ENCODE peak calls at places on chromosomes 3 and 15, in eight cellular contexts. One of them, this sample, is unnamed.

GRCh38 chr3:60053518-60054265 is 1003.9 kb upstream of the CFAP20DC start:
- DNase-seq in hepatocyte: no peak
- DNase-seq in tibial artery: no peak
- DNase-seq in B cell: no peak
- DNase-seq in Peyer's patch: no peak
- DNase-seq in SK-N-SH: no peak
- DNase-seq in glutamatergic neuron: no peak
- DNase-seq in endothelial cell of umbilical vein: no peak
- DNase-seq in this sample: peak

GRCh38 chr3:164818318-164818717 is 260.0 kb downstream of the SI start:
- DNase-seq in hepatocyte: no peak
- DNase-seq in tibial artery: no peak
- DNase-seq in B cell: no peak
- DNase-seq in Peyer's patch: no peak
- DNase-seq in SK-N-SH: no peak
- DNase-seq in glutamatergic neuron: no peak
- DNase-seq in endothelial cell of umbilical vein: no peak
- DNase-seq in this sample: no peak

GRCh38 chr3:122679467-122680291 is 960 bp upstream of the PARP14 start:
- DNase-seq in hepatocyte: peak
- DNase-seq in tibial artery: peak
- DNase-seq in B cell: peak
- DNase-seq in Peyer's patch: peak
- DNase-seq in SK-N-SH: no peak
- DNase-seq in glutamatergic neuron: no peak
- DNase-seq in endothelial cell of umbilical vein: peak
- DNase-seq in this sample: no peak

GRCh38 chr3:77328631-77329030 is 288.7 kb downstream of the ROBO2 start:
- DNase-seq in hepatocyte: no peak
- DNase-seq in tibial artery: no peak
- DNase-seq in B cell: no peak
- DNase-seq in Peyer's patch: no peak
- DNase-seq in SK-N-SH: no peak
- DNase-seq in glutamatergic neuron: no peak
- DNase-seq in endothelial cell of umbilical vein: no peak
- DNase-seq in this sample: no peak

GRCh38 chr3:146390006-146390772 is 79.2 kb downstream of the PLSCR2 start:
- DNase-seq in hepatocyte: no peak
- DNase-seq in tibial artery: no peak
- DNase-seq in B cell: no peak
- DNase-seq in Peyer's patch: no peak
- DNase-seq in SK-N-SH: no peak
- DNase-seq in glutamatergic neuron: no peak
- DNase-seq in endothelial cell of umbilical vein: peak
- DNase-seq in this sample: no peak

GRCh38 chr3:41630708-41631107 is 331.2 kb downstream of the ULK4 start:
- DNase-seq in hepatocyte: no peak
- DNase-seq in tibial artery: no peak
- DNase-seq in B cell: no peak
- DNase-seq in Peyer's patch: no peak
- DNase-seq in SK-N-SH: no peak
- DNase-seq in glutamatergic neuron: no peak
- DNase-seq in endothelial cell of umbilical vein: no peak
- DNase-seq in this sample: no peak

GRCh38 chr3:66366747-66367146 is 134.1 kb downstream of the LRIG1 start:
- DNase-seq in hepatocyte: no peak
- DNase-seq in tibial artery: no peak
- DNase-seq in B cell: no peak
- DNase-seq in Peyer's patch: no peak
- DNase-seq in SK-N-SH: no peak
- DNase-seq in glutamatergic neuron: no peak
- DNase-seq in endothelial cell of umbilical vein: no peak
- DNase-seq in this sample: no peak

GRCh38 chr3:9500108-9501050 is 53.2 kb downstream of the LHFPL4 start:
- DNase-seq in hepatocyte: peak
- DNase-seq in tibial artery: no peak
- DNase-seq in B cell: peak
- DNase-seq in Peyer's patch: peak
- DNase-seq in SK-N-SH: peak
- DNase-seq in glutamatergic neuron: peak
- DNase-seq in endothelial cell of umbilical vein: peak
- DNase-seq in this sample: peak

GRCh38 chr3:129505341-129505740 is 23.1 kb upstream of the RHO start:
- DNase-seq in hepatocyte: no peak
- DNase-seq in tibial artery: no peak
- DNase-seq in B cell: no peak
- DNase-seq in Peyer's patch: no peak
- DNase-seq in SK-N-SH: no peak
- DNase-seq in glutamatergic neuron: no peak
- DNase-seq in endothelial cell of umbilical vein: no peak
- DNase-seq in this sample: no peak

GRCh38 chr3:8097690-8098089 is 403.9 kb upstream of the LMCD1 start:
- DNase-seq in hepatocyte: no peak
- DNase-seq in tibial artery: no peak
- DNase-seq in B cell: no peak
- DNase-seq in Peyer's patch: no peak
- DNase-seq in SK-N-SH: no peak
- DNase-seq in glutamatergic neuron: no peak
- DNase-seq in endothelial cell of umbilical vein: no peak
- DNase-seq in this sample: no peak

GRCh38 chr3:188197388-188197847 is 43.5 kb downstream of the LPP start:
- DNase-seq in hepatocyte: no peak
- DNase-seq in tibial artery: no peak
- DNase-seq in B cell: peak
- DNase-seq in Peyer's patch: no peak
- DNase-seq in SK-N-SH: no peak
- DNase-seq in glutamatergic neuron: peak
- DNase-seq in endothelial cell of umbilical vein: peak
- DNase-seq in this sample: no peak

DNA sequence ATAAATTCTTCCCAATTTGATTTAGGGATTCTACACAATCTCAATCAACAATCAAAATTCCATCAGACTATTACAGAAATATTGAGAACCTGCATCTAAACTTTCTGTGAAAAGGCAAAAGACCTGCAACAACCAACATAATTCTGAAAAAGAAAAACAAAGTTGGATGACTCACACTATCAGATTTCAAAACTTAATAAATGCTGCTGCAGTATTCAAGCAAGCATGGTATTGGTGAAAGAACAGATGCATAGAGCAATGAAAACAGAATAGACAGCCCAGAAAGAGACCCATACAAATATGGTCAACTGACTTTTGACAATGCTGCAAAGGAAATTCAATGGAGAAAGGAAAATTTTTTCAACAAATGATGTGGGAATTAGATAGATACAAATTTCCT is 477.1 kb upstream of the NR2F2 start:
- DNase-seq in hepatocyte: no peak
- DNase-seq in tibial artery: no peak
- DNase-seq in B cell: no peak
- DNase-seq in Peyer's patch: no peak
- DNase-seq in SK-N-SH: no peak
- DNase-seq in glutamatergic neuron: no peak
- DNase-seq in endothelial cell of umbilical vein: peak
- DNase-seq in this sample: no peak
- TF ChIP-seq CTCF in hepatocyte: no peak
- TF ChIP-seq CTCF in tibial artery: no peak
- TF ChIP-seq CTCF in B cell: no peak
- TF ChIP-seq CTCF in Peyer's patch: no peak
- TF ChIP-seq CTCF in SK-N-SH: no peak
- TF ChIP-seq CTCF in glutamatergic neuron: no peak
- TF ChIP-seq CTCF in endothelial cell of umbilical vein: no peak
- TF ChIP-seq CTCF in this sample: no peak

DNA sequence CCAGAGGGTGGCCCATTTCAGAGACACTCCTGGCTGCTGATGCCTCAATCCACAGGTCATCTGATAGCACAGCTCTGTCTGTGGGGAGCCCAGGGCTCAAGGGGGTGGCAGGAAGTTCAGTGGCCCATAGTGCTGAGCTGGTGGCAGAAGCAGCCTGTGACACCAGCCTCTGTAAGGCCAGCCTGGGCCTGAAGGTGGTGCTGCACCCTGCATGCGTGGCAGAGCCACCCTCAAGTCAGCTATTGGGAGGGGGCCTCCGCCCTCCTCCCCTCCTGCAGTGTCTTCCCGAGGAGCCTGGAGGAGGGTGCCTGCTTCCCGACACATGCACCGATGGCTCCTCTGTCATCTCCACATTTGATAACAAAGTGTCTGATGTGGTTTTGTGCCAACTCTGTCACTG is 3.0 kb downstream of the PLA1A start:
- DNase-seq in hepatocyte: no peak
- DNase-seq in tibial artery: no peak
- DNase-seq in B cell: no peak
- DNase-seq in Peyer's patch: peak
- DNase-seq in SK-N-SH: peak
- DNase-seq in glutamatergic neuron: peak
- DNase-seq in endothelial cell of umbilical vein: no peak
- DNase-seq in this sample: no peak
- TF ChIP-seq CTCF in hepatocyte: no peak
- TF ChIP-seq CTCF in tibial artery: no peak
- TF ChIP-seq CTCF in B cell: peak
- TF ChIP-seq CTCF in Peyer's patch: no peak
- TF ChIP-seq CTCF in SK-N-SH: peak
- TF ChIP-seq CTCF in glutamatergic neuron: no peak
- TF ChIP-seq CTCF in endothelial cell of umbilical vein: peak
- TF ChIP-seq CTCF in this sample: peak

GRCh38 chr15:59746777-59747176 is 57.7 kb upstream of the BNIP2 start:
- DNase-seq in hepatocyte: no peak
- DNase-seq in tibial artery: no peak
- DNase-seq in B cell: no peak
- DNase-seq in Peyer's patch: no peak
- DNase-seq in SK-N-SH: no peak
- DNase-seq in glutamatergic neuron: no peak
- DNase-seq in endothelial cell of umbilical vein: no peak
- DNase-seq in this sample: no peak

DNA sequence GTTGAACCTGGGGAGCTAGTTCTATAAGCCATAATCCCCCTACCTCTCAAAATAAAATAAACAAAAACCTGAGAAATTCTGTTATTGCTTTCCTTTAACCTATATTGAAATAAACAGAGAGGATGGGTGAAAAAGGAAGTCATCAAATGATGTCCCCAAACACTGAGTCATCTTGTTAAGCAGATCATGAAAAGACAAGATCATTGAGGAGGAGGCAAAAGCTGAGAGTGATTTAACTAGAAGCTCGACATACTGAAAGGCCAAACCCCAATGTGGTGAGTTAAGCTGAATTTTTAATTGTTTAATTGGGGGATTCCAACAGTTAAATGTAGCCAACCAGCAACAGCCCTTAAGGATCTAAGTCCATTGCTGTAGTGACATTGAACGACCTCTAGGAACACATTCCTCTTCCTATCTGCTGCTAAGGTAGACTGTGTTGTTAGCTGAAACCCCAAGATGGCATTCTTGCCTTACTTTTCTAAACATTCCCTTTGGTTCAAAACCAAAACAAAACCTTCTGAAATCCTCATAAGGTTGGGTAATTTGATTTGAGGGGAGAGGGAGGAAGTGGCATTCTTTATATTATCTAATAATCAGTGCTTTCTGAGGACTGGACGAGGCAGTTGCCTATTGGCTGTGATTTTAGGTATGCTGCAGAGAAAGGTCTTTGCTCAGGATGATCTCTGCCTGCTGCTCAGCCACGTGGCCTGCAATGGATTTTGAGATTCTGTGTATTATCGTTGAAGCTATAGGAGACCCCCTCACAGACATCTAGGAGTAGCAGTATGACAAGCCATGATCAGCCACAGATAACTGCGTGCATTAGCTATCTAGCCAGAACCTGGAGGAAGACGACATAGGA is 62.7 kb upstream of the BNIP2 start:
- DNase-seq in hepatocyte: no peak
- DNase-seq in tibial artery: no peak
- DNase-seq in B cell: no peak
- DNase-seq in Peyer's patch: no peak
- DNase-seq in SK-N-SH: no peak
- DNase-seq in glutamatergic neuron: no peak
- DNase-seq in endothelial cell of umbilical vein: no peak
- DNase-seq in this sample: no peak
- TF ChIP-seq CTCF in hepatocyte: peak
- TF ChIP-seq CTCF in tibial artery: no peak
- TF ChIP-seq CTCF in B cell: no peak
- TF ChIP-seq CTCF in Peyer's patch: no peak
- TF ChIP-seq CTCF in SK-N-SH: peak
- TF ChIP-seq CTCF in glutamatergic neuron: peak
- TF ChIP-seq CTCF in endothelial cell of umbilical vein: no peak
- TF ChIP-seq CTCF in this sample: peak

GRCh38 chr3:46368569-46368968 is 2.2 kb upstream of the CCR5 start:
- DNase-seq in hepatocyte: peak
- DNase-seq in tibial artery: peak
- DNase-seq in B cell: peak
- DNase-seq in Peyer's patch: peak
- DNase-seq in SK-N-SH: peak
- DNase-seq in glutamatergic neuron: peak
- DNase-seq in endothelial cell of umbilical vein: no peak
- DNase-seq in this sample: no peak
- TF ChIP-seq CTCF in hepatocyte: peak
- TF ChIP-seq CTCF in tibial artery: no peak
- TF ChIP-seq CTCF in B cell: peak
- TF ChIP-seq CTCF in Peyer's patch: peak
- TF ChIP-seq CTCF in SK-N-SH: no peak
- TF ChIP-seq CTCF in glutamatergic neuron: no peak
- TF ChIP-seq CTCF in endothelial cell of umbilical vein: no peak
- TF ChIP-seq CTCF in this sample: peak

GRCh38 chr3:12691733-12692132 is 27.8 kb upstream of the RAF1 start:
- DNase-seq in hepatocyte: no peak
- DNase-seq in tibial artery: no peak
- DNase-seq in B cell: no peak
- DNase-seq in Peyer's patch: no peak
- DNase-seq in SK-N-SH: no peak
- DNase-seq in glutamatergic neuron: no peak
- DNase-seq in endothelial cell of umbilical vein: no peak
- DNase-seq in this sample: no peak
- TF ChIP-seq CTCF in hepatocyte: no peak
- TF ChIP-seq CTCF in tibial artery: no peak
- TF ChIP-seq CTCF in B cell: no peak
- TF ChIP-seq CTCF in Peyer's patch: no peak
- TF ChIP-seq CTCF in SK-N-SH: no peak
- TF ChIP-seq CTCF in glutamatergic neuron: no peak
- TF ChIP-seq CTCF in endothelial cell of umbilical vein: no peak
- TF ChIP-seq CTCF in this sample: no peak

GRCh38 chr3:109132801-109133473 is 3.6 kb upstream of the C3orf85 start:
- DNase-seq in hepatocyte: peak
- DNase-seq in tibial artery: no peak
- DNase-seq in B cell: no peak
- DNase-seq in Peyer's patch: peak
- DNase-seq in SK-N-SH: no peak
- DNase-seq in glutamatergic neuron: no peak
- DNase-seq in endothelial cell of umbilical vein: no peak
- DNase-seq in this sample: no peak
- TF ChIP-seq CTCF in hepatocyte: no peak
- TF ChIP-seq CTCF in tibial artery: no peak
- TF ChIP-seq CTCF in B cell: no peak
- TF ChIP-seq CTCF in Peyer's patch: no peak
- TF ChIP-seq CTCF in SK-N-SH: no peak
- TF ChIP-seq CTCF in glutamatergic neuron: no peak
- TF ChIP-seq CTCF in endothelial cell of umbilical vein: no peak
- TF ChIP-seq CTCF in this sample: no peak

This sample was measured in brain microvascular endothelial cell.